ENCODE peak calls at places on chromosomes 6 and 20, in four cellular contexts. One of them, this sample, is unnamed.
A peak's percentile ranks its signal among the peaks of the same experiment; 100 is the strongest.

GRCh38 chr6:35445691-35446090 is 6.4 kb upstream of the FANCE start:
- DNase-seq in activated CD8-positive, alpha-beta T cell treated with anti-CD3 and anti-CD28 coated beads for 36 hours: peak; percentile 73
- DNase-seq in brain microvascular endothelial cell: no peak
- DNase-seq in COR-L47: no peak
- DNase-seq in this sample: no peak

GRCh38 chr6:110180228-110181008 is at the start of gene CDC40:
- DNase-seq in brain microvascular endothelial cell: no peak
- DNase-seq in COR-L47: peak; percentile 2
- DNase-seq in activated CD8-positive, alpha-beta T cell treated with anti-CD3 and anti-CD28 coated beads for 36 hours: peak; percentile 65
- DNase-seq in this sample: peak; percentile 74

GRCh38 chr6:163943647-163944395 is 529.3 kb downstream of the QKI start:
- DNase-seq in brain microvascular endothelial cell: peak; percentile 14
- DNase-seq in activated CD8-positive, alpha-beta T cell treated with anti-CD3 and anti-CD28 coated beads for 36 hours: no peak
- DNase-seq in COR-L47: no peak
- DNase-seq in this sample: peak; percentile 61

GRCh38 chr6:158066161-158066781 is 84.6 kb downstream of the SYNJ2 start:
- DNase-seq in COR-L47: no peak
- DNase-seq in activated CD8-positive, alpha-beta T cell treated with anti-CD3 and anti-CD28 coated beads for 36 hours: no peak
- DNase-seq in brain microvascular endothelial cell: no peak
- DNase-seq in this sample: no peak

GRCh38 chr6:113644861-113645575 is 212.1 kb upstream of the MARCKS start:
- DNase-seq in COR-L47: no peak
- DNase-seq in activated CD8-positive, alpha-beta T cell treated with anti-CD3 and anti-CD28 coated beads for 36 hours: no peak
- DNase-seq in brain microvascular endothelial cell: peak; percentile 91
- DNase-seq in this sample: no peak

GRCh38 chr6:23329091-23329490 is 759.7 kb downstream of the HDGFL1 start:
- DNase-seq in activated CD8-positive, alpha-beta T cell treated with anti-CD3 and anti-CD28 coated beads for 36 hours: no peak
- DNase-seq in brain microvascular endothelial cell: no peak
- DNase-seq in COR-L47: no peak
- DNase-seq in this sample: no peak

GRCh38 chr6:169253341-169253740 is 305 bp downstream of the THBS2 start:
- DNase-seq in COR-L47: no peak
- DNase-seq in brain microvascular endothelial cell: no peak
- DNase-seq in activated CD8-positive, alpha-beta T cell treated with anti-CD3 and anti-CD28 coated beads for 36 hours: no peak
- DNase-seq in this sample: no peak

GRCh38 chr6:11900662-11901598 is 111.2 kb upstream of the HIVEP1 start:
- DNase-seq in COR-L47: no peak
- DNase-seq in brain microvascular endothelial cell: no peak
- DNase-seq in activated CD8-positive, alpha-beta T cell treated with anti-CD3 and anti-CD28 coated beads for 36 hours: no peak
- DNase-seq in this sample: no peak

GRCh38 chr6:157135691-157136090 is 187.6 kb downstream of the TMEM242 start:
- DNase-seq in activated CD8-positive, alpha-beta T cell treated with anti-CD3 and anti-CD28 coated beads for 36 hours: no peak
- DNase-seq in COR-L47: no peak
- DNase-seq in brain microvascular endothelial cell: peak; percentile 27
- DNase-seq in this sample: no peak

GRCh38 chr6:126118058-126118759 is 131.9 kb downstream of the TRMT11 start:
- DNase-seq in COR-L47: no peak
- DNase-seq in activated CD8-positive, alpha-beta T cell treated with anti-CD3 and anti-CD28 coated beads for 36 hours: no peak
- DNase-seq in brain microvascular endothelial cell: peak; percentile 24
- DNase-seq in this sample: no peak

GRCh38 chr6:56537223-56537770 is 105.4 kb downstream of the DST start:
- DNase-seq in COR-L47: no peak
- DNase-seq in brain microvascular endothelial cell: no peak
- DNase-seq in activated CD8-positive, alpha-beta T cell treated with anti-CD3 and anti-CD28 coated beads for 36 hours: no peak
- DNase-seq in this sample: no peak

GRCh38 chr6:48733581-48733980 is 622.6 kb upstream of the PTCHD4 start:
- DNase-seq in brain microvascular endothelial cell: no peak
- DNase-seq in COR-L47: no peak
- DNase-seq in activated CD8-positive, alpha-beta T cell treated with anti-CD3 and anti-CD28 coated beads for 36 hours: no peak
- DNase-seq in this sample: no peak

GRCh38 chr6:111750753-111751684 is 122.2 kb downstream of the FYN start:
- DNase-seq in brain microvascular endothelial cell: peak; percentile 83
- DNase-seq in activated CD8-positive, alpha-beta T cell treated with anti-CD3 and anti-CD28 coated beads for 36 hours: peak; percentile 75
- DNase-seq in COR-L47: no peak
- DNase-seq in this sample: no peak

GRCh38 chr20:31446084-31446819 is 5.8 kb downstream of the DEFB123 start:
- DNase-seq in brain microvascular endothelial cell: no peak
- DNase-seq in COR-L47: no peak
- DNase-seq in activated CD8-positive, alpha-beta T cell treated with anti-CD3 and anti-CD28 coated beads for 36 hours: no peak
- DNase-seq in this sample: no peak

GRCh38 chr20:19903168-19903676 is 113.9 kb upstream of the NAA20 start:
- DNase-seq in activated CD8-positive, alpha-beta T cell treated with anti-CD3 and anti-CD28 coated beads for 36 hours: peak; percentile 13
- DNase-seq in COR-L47: peak; percentile 91
- DNase-seq in brain microvascular endothelial cell: peak; percentile 43
- DNase-seq in this sample: peak; percentile 54

GRCh38 chr6:147202516-147203310 is 1.5 kb upstream of the STXBP5 start:
- DNase-seq in activated CD8-positive, alpha-beta T cell treated with anti-CD3 and anti-CD28 coated beads for 36 hours: peak; percentile 88
- DNase-seq in brain microvascular endothelial cell: peak; percentile 97
- DNase-seq in COR-L47: peak; percentile 83
- DNase-seq in this sample: peak; percentile 81

GRCh38 chr6:129695373-129696027 is 14.5 kb downstream of the ARHGAP18 start:
- DNase-seq in activated CD8-positive, alpha-beta T cell treated with anti-CD3 and anti-CD28 coated beads for 36 hours: peak; percentile 66
- DNase-seq in COR-L47: no peak
- DNase-seq in brain microvascular endothelial cell: no peak
- DNase-seq in this sample: no peak

GRCh38 chr20:50578061-50578777 is 68.0 kb downstream of the PTPN1 start:
- DNase-seq in brain microvascular endothelial cell: no peak
- DNase-seq in activated CD8-positive, alpha-beta T cell treated with anti-CD3 and anti-CD28 coated beads for 36 hours: no peak
- DNase-seq in COR-L47: no peak
- DNase-seq in this sample: no peak

GRCh38 chr6:25876203-25876602 is 2.2 kb upstream of the SLC17A3 start:
- DNase-seq in brain microvascular endothelial cell: no peak
- DNase-seq in COR-L47: no peak
- DNase-seq in activated CD8-positive, alpha-beta T cell treated with anti-CD3 and anti-CD28 coated beads for 36 hours: no peak
- DNase-seq in this sample: no peak

GRCh38 chr20:59095140-59095539 is 52.6 kb upstream of the PRELID3B start:
- DNase-seq in COR-L47: no peak
- DNase-seq in brain microvascular endothelial cell: no peak
- DNase-seq in activated CD8-positive, alpha-beta T cell treated with anti-CD3 and anti-CD28 coated beads for 36 hours: no peak
- DNase-seq in this sample: no peak

GRCh38 chr6:4768815-4769214 is 7.4 kb upstream of the CDYL start:
- DNase-seq in activated CD8-positive, alpha-beta T cell treated with anti-CD3 and anti-CD28 coated beads for 36 hours: no peak
- DNase-seq in COR-L47: no peak
- DNase-seq in brain microvascular endothelial cell: no peak
- DNase-seq in this sample: no peak

GRCh38 chr20:63745961-63746765 is 6.6 kb downstream of the SLC2A4RG start:
- DNase-seq in COR-L47: no peak
- DNase-seq in activated CD8-positive, alpha-beta T cell treated with anti-CD3 and anti-CD28 coated beads for 36 hours: no peak
- DNase-seq in brain microvascular endothelial cell: no peak
- DNase-seq in this sample: no peak

GRCh38 chr6:150142304-150142656 is 564 bp upstream of the PPP1R14C start:
- DNase-seq in COR-L47: no peak
- DNase-seq in brain microvascular endothelial cell: no peak
- DNase-seq in activated CD8-positive, alpha-beta T cell treated with anti-CD3 and anti-CD28 coated beads for 36 hours: no peak
- DNase-seq in this sample: no peak

GRCh38 chr6:723540-723939 is 30.6 kb upstream of the EXOC2 start:
- DNase-seq in brain microvascular endothelial cell: no peak
- DNase-seq in activated CD8-positive, alpha-beta T cell treated with anti-CD3 and anti-CD28 coated beads for 36 hours: no peak
- DNase-seq in COR-L47: no peak
- DNase-seq in this sample: no peak

GRCh38 chr20:33532753-33533459 is 43.0 kb downstream of the CBFA2T2 start:
- DNase-seq in activated CD8-positive, alpha-beta T cell treated with anti-CD3 and anti-CD28 coated beads for 36 hours: no peak
- DNase-seq in COR-L47: no peak
- DNase-seq in brain microvascular endothelial cell: no peak
- DNase-seq in this sample: no peak

GRCh38 chr6:160039441-160039840 is 70.6 kb downstream of the IGF2R start:
- DNase-seq in activated CD8-positive, alpha-beta T cell treated with anti-CD3 and anti-CD28 coated beads for 36 hours: no peak
- DNase-seq in brain microvascular endothelial cell: no peak
- DNase-seq in COR-L47: no peak
- DNase-seq in this sample: no peak

This sample was measured in Right ventricle myocardium superior.